ENCODE peak calls at places on chromosomes 4 and X, in ten cellular contexts. Q is DMS79 treated with DMSO at 0.1 percent for 48 hours; V is activated CD8-positive, alpha-beta memory T cell treated with anti-CD3 and anti-CD28 coated beads for 48 hours; X is right atrium auricular region; N is stimulated activated CD8-positive, alpha-beta memory T cell treated with anti-CD3 and anti-CD28 coated beads, Interleukin-4, amount 100 ng/mL, for 24 hours; O is lower leg skin; S is gastrocnemius medialis; A is stimulated activated naive CD4-positive, alpha-beta T cell; W is glutamatergic neuron; R is substantia nigra. B is an unnamed sample.

GRCh38 chrX:108114541-108114940 is 23.0 kb downstream of the ATG4A start:
- DNase-seq in Q (no peak), V (no peak), X (no peak), N (no peak), O (no peak), S (no peak), A (no peak), W (no peak), R (no peak), B (no peak)

GRCh38 chrX:30653415-30654131 is at the start of gene GK:
- DNase-seq in Q (peak), V (no peak), X (no peak), N (peak), O (peak), S (peak), A (peak), W (peak), R (no peak), B (peak)

GRCh38 chr4:1080961-1081688 is 32.2 kb downstream of the RNF212 start:
- DNase-seq in Q (no peak), V (no peak), X (no peak), N (no peak), O (peak), S (no peak), A (no peak), W (no peak), R (no peak), B (peak)

GRCh38 chrX:19361701-19362100 is 18.0 kb downstream of the PDHA1 start:
- DNase-seq in Q (no peak), V (no peak), X (no peak), N (no peak), O (no peak), S (no peak), A (no peak), W (no peak), R (no peak), B (no peak)

GRCh38 chr4:89847571-89848325 is 10.8 kb upstream of the SNCA start:
- DNase-seq in Q (no peak), V (no peak), X (no peak), N (no peak), O (no peak), S (no peak), A (no peak), W (no peak), R (no peak), B (no peak)

GRCh38 chrX:135931644-135932487 is 38.4 kb downstream of the SAGE1 start:
- DNase-seq in Q (peak), V (peak), X (no peak), N (peak), O (no peak), S (no peak), A (peak), W (peak), R (peak), B (peak)

GRCh38 chr4:15755321-15755750 is 22.8 kb upstream of the CD38 start:
- DNase-seq in Q (no peak), V (no peak), X (no peak), N (no peak), O (no peak), S (no peak), A (no peak), W (no peak), R (no peak), B (no peak)

GRCh38 chrX:21490341-21490740 is 116.1 kb downstream of the CNKSR2 start:
- DNase-seq in Q (no peak), V (no peak), X (no peak), N (no peak), O (no peak), S (no peak), A (no peak), W (no peak), R (no peak), B (no peak)

GRCh38 chr4:152266831-152267480 is 268.9 kb downstream of the FBXW7 start:
- DNase-seq in Q (no peak), V (no peak), X (no peak), N (no peak), O (no peak), S (no peak), A (no peak), W (no peak), R (no peak), B (no peak)

GRCh38 chr4:145755802-145756201 is 75.9 kb downstream of the C4orf51 start:
- DNase-seq in Q (no peak), V (no peak), X (no peak), N (no peak), O (no peak), S (no peak), A (no peak), W (no peak), R (no peak), B (no peak)

GRCh38 chr4:180261346-180261745 is 1981.9 kb upstream of the TENM3 start:
- DNase-seq in Q (no peak), V (no peak), X (no peak), N (no peak), O (no peak), S (no peak), A (no peak), W (no peak), R (no peak), B (no peak)

GRCh38 chr4:103499094-103499493 is 220.7 kb downstream of the TACR3 start:
- DNase-seq in Q (no peak), V (no peak), X (no peak), N (no peak), O (no peak), S (no peak), A (no peak), W (no peak), R (no peak), B (no peak)

GRCh38 chrX:129565046-129565649 is 25.1 kb downstream of the OCRL start:
- DNase-seq in Q (peak), V (no peak), X (no peak), N (no peak), O (no peak), S (no peak), A (no peak), W (no peak), R (no peak), B (no peak)

GRCh38 chrX:14779589-14779988 is 93.3 kb downstream of the FANCB start:
- DNase-seq in Q (no peak), V (no peak), X (no peak), N (no peak), O (no peak), S (no peak), A (no peak), W (no peak), R (no peak), B (no peak)

GRCh38 chrX:11944486-11944885 is 186.4 kb downstream of the MSL3 start:
- DNase-seq in Q (no peak), V (no peak), X (no peak), N (no peak), O (no peak), S (no peak), A (no peak), W (peak), R (no peak), B (peak)

GRCh38 chr4:3355266-3355748 is 62.5 kb downstream of the RGS12 start:
- DNase-seq in Q (no peak), V (no peak), X (peak), N (no peak), O (peak), S (no peak), A (no peak), W (no peak), R (no peak), B (no peak)

GRCh38 chrX:147953976-147954375 is 27.2 kb upstream of the FMR1NB start:
- DNase-seq in Q (peak), V (no peak), X (peak), N (no peak), O (no peak), S (no peak), A (no peak), W (no peak), R (no peak), B (no peak)

GRCh38 chr4:10667651-10668341 is 16.8 kb downstream of the CLNK start:
- DNase-seq in Q (no peak), V (no peak), X (no peak), N (no peak), O (no peak), S (no peak), A (no peak), W (peak), R (no peak), B (no peak)

GRCh38 chr4:82694106-82694505 is 104.5 kb downstream of the SCD5 start:
- DNase-seq in Q (no peak), V (no peak), X (no peak), N (no peak), O (no peak), S (no peak), A (no peak), W (no peak), R (no peak), B (no peak)

GRCh38 chr4:73721419-73721818 is 18.9 kb upstream of the CXCL8 start:
- DNase-seq in Q (no peak), V (no peak), X (no peak), N (no peak), O (no peak), S (no peak), A (no peak), W (no peak), R (no peak), B (no peak)

GRCh38 chr4:188246488-188246887 is 107.2 kb downstream of the TRIML1 start:
- DNase-seq in Q (no peak), V (no peak), X (no peak), N (no peak), O (no peak), S (no peak), A (no peak), W (no peak), R (no peak), B (peak)

GRCh38 chr4:56757821-56758400 is 63.6 kb downstream of the SPINK2 start:
- DNase-seq in Q (no peak), V (peak), X (peak), N (peak), O (no peak), S (peak), A (peak), W (peak), R (no peak), B (no peak)

GRCh38 chr4:139651282-139652194 is 14.1 kb upstream of the MGST2 start:
- DNase-seq in Q (peak), V (peak), X (peak), N (peak), O (peak), S (peak), A (peak), W (peak), R (peak), B (peak)

GRCh38 chrX:111868726-111869638 is 7.0 kb upstream of the TRPC5OS start:
- DNase-seq in Q (no peak), V (no peak), X (no peak), N (no peak), O (no peak), S (no peak), A (no peak), W (no peak), R (no peak), B (no peak)

GRCh38 chrX:46788902-46789301 is 30.0 kb upstream of the SLC9A7 start:
- DNase-seq in Q (no peak), V (no peak), X (no peak), N (no peak), O (peak), S (no peak), A (no peak), W (no peak), R (no peak), B (peak)

GRCh38 chr4:144645102-144645469 is 870 bp upstream of the HHIP start:
- DNase-seq in Q (no peak), V (no peak), X (no peak), N (no peak), O (no peak), S (no peak), A (no peak), W (peak), R (no peak), B (peak)

GRCh38 chr4:37648084-37648817 is 37.9 kb downstream of the RELL1 start:
- DNase-seq in Q (no peak), V (no peak), X (no peak), N (no peak), O (no peak), S (peak), A (no peak), W (no peak), R (peak), B (no peak)

GRCh38 chrX:149504915-149505651 is at the start of gene IDS:
- DNase-seq in Q (peak), V (peak), X (peak), N (peak), O (peak), S (peak), A (peak), W (peak), R (peak), B (peak)

GRCh38 chr4:110998308-110998707 is 375.4 kb upstream of the PITX2 start:
- DNase-seq in Q (no peak), V (no peak), X (no peak), N (no peak), O (no peak), S (no peak), A (no peak), W (no peak), R (no peak), B (no peak)

GRCh38 chr4:122732329-122733026 is at the start of gene BBS12:
- DNase-seq in Q (peak), V (peak), X (peak), N (peak), O (peak), S (peak), A (peak), W (peak), R (peak), B (peak)

GRCh38 chr4:113378836-113379235 is 329.4 kb downstream of the ANK2 start:
- DNase-seq in Q (no peak), V (no peak), X (no peak), N (no peak), O (no peak), S (no peak), A (no peak), W (no peak), R (no peak), B (no peak)

GRCh38 chr4:529563-529962 is 30.6 kb downstream of the PIGG start:
- DNase-seq in Q (no peak), V (no peak), X (no peak), N (no peak), O (no peak), S (no peak), A (no peak), W (no peak), R (no peak), B (no peak)

B was measured in D341Med.